ENCODE peak calls at places on chromosomes 4 and X, in seven cellular contexts. Q is HCT116, K is SK-N-SH, J is K562, A is HepG2, D is H1, X is GM12878. Y is an unnamed sample.

GRCh38 chrX:52933976-52934703 is 24.2 kb downstream of the FAM156A start:
- DNase-seq in Q (no peak), K (no peak), J (no peak), A (no peak), D (no peak), X (no peak), Y (peak)

GRCh38 chr4:25919676-25920075 is 5.7 kb downstream of the SMIM20 start:
- DNase-seq in Q (no peak), K (no peak), J (peak), A (peak), D (no peak), X (no peak), Y (no peak)

GRCh38 chrX:7730071-7730470 is 112.9 kb upstream of the VCX start:
- DNase-seq in Q (no peak), K (no peak), J (no peak), A (no peak), D (no peak), X (no peak), Y (no peak)

GRCh38 chr4:2412534-2412884 is 5.9 kb downstream of the ZFYVE28 start:
- DNase-seq in Q (no peak), K (no peak), J (peak), A (no peak), D (no peak), X (no peak), Y (no peak)

GRCh38 chrX:41822917-41823316 is 98.9 kb downstream of the GPR82 start:
- DNase-seq in Q (no peak), K (peak), J (peak), A (no peak), D (no peak), X (no peak), Y (no peak)

GRCh38 chr4:14871676-14872430 is 130.4 kb upstream of the CPEB2 start:
- DNase-seq in Q (peak), K (no peak), J (peak), A (peak), D (peak), X (no peak), Y (peak)

GRCh38 chrX:17519349-17519748 is 144.3 kb downstream of the NHS start:
- DNase-seq in Q (no peak), K (no peak), J (no peak), A (no peak), D (no peak), X (no peak), Y (no peak)

GRCh38 chr4:14596904-14597303 is 405.4 kb upstream of the CPEB2 start:
- DNase-seq in Q (no peak), K (no peak), J (no peak), A (no peak), D (no peak), X (no peak), Y (no peak)

GRCh38 chr4:183471960-183472708 is 27.7 kb downstream of the CDKN2AIP start:
- DNase-seq in Q (peak), K (peak), J (peak), A (peak), D (peak), X (peak), Y (peak)

GRCh38 chrX:136034622-136035021 is 49.4 kb downstream of the SLC9A6 start:
- DNase-seq in Q (no peak), K (no peak), J (no peak), A (no peak), D (no peak), X (no peak), Y (no peak)

GRCh38 chrX:88170528-88170927 is 576.5 kb upstream of the CPXCR1 start:
- DNase-seq in Q (no peak), K (no peak), J (no peak), A (peak), D (no peak), X (no peak), Y (no peak)

GRCh38 chr4:158811704-158812103 is 42.9 kb downstream of the FNIP2 start:
- DNase-seq in Q (no peak), K (no peak), J (peak), A (no peak), D (no peak), X (no peak), Y (no peak)

GRCh38 chr4:8919651-8920288 is 48.1 kb upstream of the HMX1 start:
- DNase-seq in Q (no peak), K (no peak), J (no peak), A (no peak), D (no peak), X (no peak), Y (no peak)

GRCh38 chrX:109635151-109635550 is 10.2 kb upstream of the KCNE5 start:
- DNase-seq in Q (no peak), K (peak), J (peak), A (no peak), D (no peak), X (no peak), Y (peak)

GRCh38 chrX:150968862-150969720 is 14.0 kb upstream of the HMGB3 start:
- DNase-seq in Q (no peak), K (no peak), J (no peak), A (no peak), D (no peak), X (no peak), Y (no peak)

GRCh38 chr4:176902710-176903323 is 110.1 kb upstream of the VEGFC start:
- DNase-seq in Q (no peak), K (no peak), J (no peak), A (no peak), D (no peak), X (peak), Y (no peak)

GRCh38 chrX:129600981-129601424 is 53.8 kb downstream of the APLN start:
- DNase-seq in Q (no peak), K (peak), J (peak), A (peak), D (no peak), X (no peak), Y (no peak)

GRCh38 chr4:184433258-184433892 is 41.0 kb downstream of the IRF2 start:
- DNase-seq in Q (no peak), K (no peak), J (no peak), A (no peak), D (no peak), X (no peak), Y (no peak)

GRCh38 chr4:30770049-30770549 is 49.9 kb downstream of the PCDH7 start:
- DNase-seq in Q (peak), K (no peak), J (no peak), A (no peak), D (no peak), X (no peak), Y (peak)

GRCh38 chr4:7206385-7206784 is 14.0 kb downstream of the SORCS2 start:
- DNase-seq in Q (no peak), K (no peak), J (peak), A (no peak), D (no peak), X (no peak), Y (no peak)

GRCh38 chr4:147198411-147199051 is 252.9 kb upstream of the TTC29 start:
- DNase-seq in Q (no peak), K (no peak), J (no peak), A (no peak), D (no peak), X (no peak), Y (no peak)

GRCh38 chr4:86015412-86016350 is 344.2 kb downstream of the MAPK10 start:
- DNase-seq in Q (no peak), K (no peak), J (no peak), A (no peak), D (no peak), X (no peak), Y (peak)

GRCh38 chr4:117400039-117400835 is 314.9 kb upstream of the TRAM1L1 start:
- DNase-seq in Q (peak), K (no peak), J (no peak), A (peak), D (no peak), X (no peak), Y (peak)

GRCh38 chr4:38612996-38613395 is 51.0 kb upstream of the KLF3 start:
- DNase-seq in Q (no peak), K (no peak), J (no peak), A (no peak), D (no peak), X (no peak), Y (peak)

GRCh38 chr4:7390906-7391636 is 43.7 kb downstream of the PSAPL1 start:
- DNase-seq in Q (no peak), K (peak), J (no peak), A (no peak), D (peak), X (no peak), Y (no peak)

GRCh38 chrX:9153299-9153698 is 119.4 kb upstream of the FAM9B start:
- DNase-seq in Q (no peak), K (no peak), J (no peak), A (no peak), D (no peak), X (no peak), Y (no peak)

GRCh38 chr4:37794046-37794445 is 32.4 kb upstream of the PGM2 start:
- DNase-seq in Q (no peak), K (no peak), J (no peak), A (no peak), D (no peak), X (no peak), Y (no peak)

GRCh38 chrX:12425496-12425895 is 287.2 kb downstream of the FRMPD4 start:
- DNase-seq in Q (no peak), K (no peak), J (no peak), A (no peak), D (no peak), X (no peak), Y (no peak)

GRCh38 chr4:122537388-122538135 is 81.0 kb upstream of the IL2 start:
- DNase-seq in Q (no peak), K (no peak), J (no peak), A (no peak), D (no peak), X (no peak), Y (no peak)

GRCh38 chrX:50103866-50104566 is 96.8 kb downstream of the AKAP4 start:
- DNase-seq in Q (no peak), K (peak), J (no peak), A (no peak), D (no peak), X (no peak), Y (no peak)

DNA sequence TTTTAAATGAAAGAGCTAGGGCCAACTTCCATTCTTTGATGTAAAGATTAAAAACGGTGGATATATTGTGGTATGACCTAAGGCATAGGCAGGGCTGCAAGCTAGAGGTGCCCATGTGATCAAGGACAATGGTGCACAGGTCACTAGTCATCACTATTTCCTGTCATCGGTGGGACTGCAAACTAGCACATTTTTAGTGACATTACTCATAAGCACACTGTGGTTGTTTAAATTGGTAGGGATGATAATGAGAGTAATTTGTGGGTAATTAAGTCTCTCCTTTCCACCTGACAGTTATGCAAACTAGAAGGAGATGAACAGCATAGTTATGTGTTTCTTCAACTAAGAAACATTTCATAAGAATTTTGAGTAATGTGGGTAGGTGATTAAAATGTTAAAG is 85.4 kb downstream of the GPRIN3 start:
- DNase-seq in Q (peak), K (no peak), J (no peak), A (no peak), D (no peak), X (peak), Y (no peak)
- TF ChIP-seq JUND in Q (no peak), K (no peak), J (no peak), A (no peak), D (no peak), X (peak), Y (no peak)

DNA sequence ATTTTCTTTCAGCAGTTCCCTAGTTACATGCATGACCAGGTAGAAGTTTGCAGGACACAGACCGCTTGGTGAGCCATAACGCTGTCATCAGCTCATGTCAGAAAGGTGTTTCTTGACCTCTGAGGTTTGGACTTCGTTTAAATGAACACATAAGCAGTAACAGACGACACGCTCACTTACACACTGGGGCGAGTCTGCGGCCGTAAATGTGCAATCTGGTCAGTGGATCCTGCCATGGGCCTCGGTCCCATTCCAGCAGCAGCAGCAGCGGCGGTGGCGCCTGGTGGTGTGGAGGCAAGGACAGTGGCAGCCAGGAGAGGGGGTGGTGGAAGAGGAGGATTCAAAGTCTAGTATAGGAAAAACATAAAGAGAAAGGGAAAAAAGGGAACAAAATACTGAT is 111.9 kb upstream of the CBR4 start:
- DNase-seq in Q (no peak), K (no peak), J (no peak), A (no peak), D (no peak), X (no peak), Y (no peak)
- TF ChIP-seq JUND in Q (no peak), K (no peak), J (no peak), A (no peak), D (no peak), X (no peak), Y (no peak)

GRCh38 chr4:95439896-95440295 is 108.9 kb downstream of the UNC5C start:
- DNase-seq in Q (no peak), K (no peak), J (no peak), A (no peak), D (no peak), X (no peak), Y (no peak)
- TF ChIP-seq JUND in Q (no peak), K (no peak), J (no peak), A (no peak), D (no peak), X (no peak), Y (no peak)

DNA sequence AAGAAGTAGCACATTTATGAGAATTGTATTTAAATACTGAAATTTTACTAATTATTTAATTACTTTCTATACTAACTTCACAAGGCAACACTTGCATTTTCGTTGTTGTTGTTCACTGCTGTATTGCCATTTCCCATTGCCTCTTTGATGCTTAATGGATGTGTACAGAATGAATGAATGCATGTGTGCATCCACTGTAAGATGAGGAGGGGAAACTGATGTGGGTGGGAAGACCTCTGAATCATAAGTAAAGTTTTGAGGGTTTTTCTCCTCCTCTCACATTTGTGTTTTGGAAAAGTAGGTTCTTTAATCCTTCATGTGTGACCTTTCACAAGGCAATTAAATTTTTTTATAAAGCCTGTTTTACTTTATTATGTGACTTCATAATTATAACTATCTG is 46.8 kb downstream of the PDLIM5 start:
- DNase-seq in Q (no peak), K (no peak), J (no peak), A (no peak), D (no peak), X (no peak), Y (no peak)
- TF ChIP-seq JUND in Q (no peak), K (no peak), J (no peak), A (no peak), D (no peak), X (no peak), Y (no peak)

GRCh38 chr4:33107813-33108212 is 2387.6 kb downstream of the PCDH7 start:
- DNase-seq in Q (no peak), K (no peak), J (no peak), A (no peak), D (no peak), X (no peak), Y (no peak)

GRCh38 chr4:33104190-33104773 is 2384.1 kb downstream of the PCDH7 start:
- DNase-seq in Q (no peak), K (no peak), J (no peak), A (no peak), D (no peak), X (peak), Y (no peak)
- TF ChIP-seq JUND in Q (no peak), K (no peak), J (no peak), A (no peak), D (no peak), X (no peak), Y (no peak)

GRCh38 chr4:89152972-89153371 is 41.6 kb downstream of the TIGD2 start:
- DNase-seq in Q (no peak), K (no peak), J (no peak), A (no peak), D (no peak), X (no peak), Y (no peak)
- TF ChIP-seq JUND in Q (no peak), K (no peak), J (no peak), A (no peak), D (no peak), X (no peak), Y (no peak)

DNA sequence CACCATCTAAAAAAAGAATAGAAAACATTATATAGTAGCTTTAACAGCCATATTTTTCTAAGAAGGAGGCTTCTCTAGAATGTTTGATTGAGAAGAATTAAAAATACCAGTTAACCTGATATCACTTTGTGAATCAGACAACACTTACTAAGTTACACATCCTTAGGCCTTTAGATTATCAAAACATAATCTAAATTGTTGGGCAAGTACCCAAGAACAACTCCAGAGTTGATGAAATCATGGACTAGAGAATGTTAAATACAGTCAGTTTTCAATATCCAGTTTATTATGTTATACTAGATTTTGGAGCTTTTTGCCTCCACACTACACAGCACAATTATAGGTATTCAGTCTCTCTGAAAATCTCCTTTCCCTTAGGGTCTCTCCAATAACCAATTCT is 39.6 kb downstream of the ARL13A start:
- DNase-seq in Q (no peak), K (no peak), J (no peak), A (no peak), D (no peak), X (no peak), Y (no peak)
- TF ChIP-seq JUND in Q (no peak), K (no peak), J (no peak), A (no peak), D (no peak), X (no peak), Y (no peak)

GRCh38 chr4:128135391-128135790 is 74.3 kb downstream of the LARP1B start:
- DNase-seq in Q (no peak), K (no peak), J (no peak), A (no peak), D (no peak), X (no peak), Y (no peak)

GRCh38 chr4:128134925-128135324 is 73.8 kb downstream of the LARP1B start:
- DNase-seq in Q (no peak), K (no peak), J (no peak), A (no peak), D (no peak), X (no peak), Y (no peak)

GRCh38 chr4:128130621-128131020 is 69.5 kb downstream of the LARP1B start:
- DNase-seq in Q (no peak), K (no peak), J (no peak), A (no peak), D (no peak), X (no peak), Y (no peak)
- TF ChIP-seq JUND in Q (no peak), K (no peak), J (no peak), A (no peak), D (no peak), X (no peak), Y (no peak)

DNA sequence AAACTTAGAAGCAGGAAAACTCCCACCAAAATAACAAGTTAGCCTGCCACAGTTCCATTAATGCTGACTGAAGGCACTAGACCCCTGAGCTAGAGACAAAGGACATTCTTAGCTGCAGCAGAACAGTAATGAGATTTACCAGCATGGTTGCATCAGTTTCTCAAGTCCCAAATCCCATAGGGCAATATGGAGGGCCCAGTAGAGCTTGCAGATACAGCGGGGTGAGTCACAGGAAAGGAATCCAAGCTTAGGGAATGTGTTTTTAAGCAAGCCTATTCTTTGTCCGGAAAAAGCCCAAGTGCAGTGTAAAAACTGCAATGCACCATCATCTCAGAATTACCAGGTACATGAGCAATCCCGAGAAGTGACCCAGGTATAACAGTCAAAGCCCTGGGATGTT is 51.3 kb upstream of the EXOC1L start:
- DNase-seq in Q (no peak), K (no peak), J (peak), A (peak), D (no peak), X (no peak), Y (no peak)
- TF ChIP-seq JUND in Q (no peak), K (peak), J (peak), A (no peak), D (peak), X (no peak), Y (no peak)

Y was measured in T47D.